ENCODE peak calls at places on chromosomes 13 and 19, in five cellular contexts. H is HCT116, X is colonic mucosa, B is stomach, Q is GM06990. P is an unnamed sample.

GRCh38 chr13:86585826-86586225 is 786.6 kb upstream of the SLITRK6 start:
- DNase-seq in B (no peak), Q (no peak), X (peak; percentile 36), H (no peak), P (no peak)

GRCh38 chr13:40161931-40162330 is 504.5 kb downstream of the FOXO1 start:
- DNase-seq in B (no peak), H (no peak), X (no peak), Q (no peak), P (no peak)

GRCh38 chr13:110677731-110678545 is 28.0 kb downstream of the CARS2 start:
- DNase-seq in Q (no peak), H (no peak), B (no peak), X (no peak), P (no peak)

GRCh38 chr19:38424272-38424671 is 1.7 kb downstream of the RASGRP4 start:
- DNase-seq in B (no peak), X (no peak), Q (no peak), H (no peak), P (no peak)

GRCh38 chr13:28679628-28680027 is 20.7 kb downstream of the POMP start:
- DNase-seq in Q (no peak), H (no peak), X (no peak), B (no peak), P (no peak)

GRCh38 chr13:80755925-80756324 is 415.0 kb upstream of the SPRY2 start:
- DNase-seq in Q (no peak), H (no peak), X (no peak), B (no peak), P (no peak)

GRCh38 chr13:99792079-99792921 is 179.3 kb downstream of the ZIC5 start:
- DNase-seq in Q (no peak), X (no peak), H (no peak), B (no peak), P (no peak)

GRCh38 chr19:49125025-49125731 is 5.8 kb downstream of the PPFIA3 start:
- DNase-seq in Q (no peak), H (no peak), X (peak; percentile 91), B (no peak), P (no peak)

GRCh38 chr13:94382520-94382919 is 97.0 kb downstream of the DCT start:
- DNase-seq in X (no peak), Q (no peak), B (no peak), H (no peak), P (no peak)

GRCh38 chr19:18501351-18501750 is 20.5 kb downstream of the ELL start:
- DNase-seq in Q (no peak), H (no peak), X (no peak), B (no peak), P (no peak)

GRCh38 chr19:18503337-18503970 is 18.4 kb downstream of the ELL start:
- DNase-seq in H (no peak), B (no peak), Q (no peak), X (no peak), P (no peak)

GRCh38 chr19:18502633-18503294 is 19.1 kb downstream of the ELL start:
- DNase-seq in Q (no peak), B (no peak), X (peak; percentile 52), H (no peak), P (no peak)

GRCh38 chr19:18501832-18502231 is 20.0 kb downstream of the ELL start:
- DNase-seq in H (no peak), X (no peak), Q (no peak), B (peak; percentile 74), P (no peak)

DNA sequence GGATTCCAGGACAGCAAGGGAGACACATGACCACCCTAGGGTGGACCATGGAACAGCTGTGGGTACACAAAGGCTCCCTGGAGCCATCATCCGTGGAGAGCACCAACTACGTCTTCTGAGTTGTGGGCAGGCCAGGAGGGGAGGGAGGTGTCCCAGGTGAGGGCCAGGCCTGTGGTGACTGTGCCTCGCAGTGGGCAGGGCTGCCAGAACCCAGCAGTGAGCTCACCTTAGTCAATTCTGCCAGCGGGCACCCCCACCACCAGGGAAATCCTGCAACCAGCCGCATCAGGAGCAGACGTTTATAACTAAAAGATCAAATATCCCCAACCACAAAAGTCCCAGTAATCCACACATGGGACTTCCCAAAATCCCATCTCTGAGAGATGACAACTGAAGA is 19.6 kb downstream of the ELL start:
- DNase-seq in X (no peak), Q (no peak), B (no peak), H (no peak), P (no peak)
- H3K4me3 ChIP-seq in X (no peak overlapping the region), Q (no peak overlapping the region), B (no peak overlapping the region), H (no peak overlapping the region), P (no peak overlapping the region)

GRCh38 chr19:13839193-13839937 is 37.6 kb upstream of the NANOS3 start:
- DNase-seq in H (no peak), B (peak; percentile 89), Q (peak; percentile 90), X (peak; percentile 87), P (peak; percentile 59)
- TF ChIP-seq CTCF in H (no peak), B (no peak), Q (no peak), X (no peak), P (no peak)

DNA sequence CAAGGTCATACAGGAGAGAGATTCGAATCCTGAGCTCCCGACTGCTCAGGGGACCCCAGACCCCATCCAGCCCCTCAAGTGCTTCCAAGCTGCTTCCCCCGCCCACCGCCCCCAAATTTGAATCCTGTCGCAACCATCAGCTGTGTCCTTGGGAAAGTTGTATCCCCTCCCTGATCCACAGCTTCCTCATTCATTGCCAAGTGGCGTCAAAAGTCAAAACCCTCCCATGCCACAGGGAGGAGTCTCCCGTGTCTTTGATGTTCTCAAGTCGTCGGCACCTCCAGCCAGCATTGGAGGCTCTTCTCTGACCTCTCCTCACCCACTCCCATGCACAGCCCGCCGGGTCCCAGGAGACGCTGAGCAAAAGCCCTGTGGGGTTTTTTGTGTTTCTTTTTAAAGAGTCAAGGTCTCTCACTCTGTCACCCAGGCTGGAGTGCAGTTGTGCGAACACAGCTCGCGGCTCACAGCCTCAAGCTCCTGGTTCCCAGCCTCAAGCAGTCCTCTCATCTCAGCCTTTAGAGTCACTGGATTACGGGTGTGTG is 2.8 kb upstream of the IFI30 start:
- DNase-seq in H (no peak), X (no peak), Q (peak; percentile 80), B (no peak), P (no peak)
- H3K4me3 ChIP-seq in H (no peak overlapping the region), X (no peak overlapping the region), Q (no peak overlapping the region), B (no peak overlapping the region), P (no peak overlapping the region)

DNA sequence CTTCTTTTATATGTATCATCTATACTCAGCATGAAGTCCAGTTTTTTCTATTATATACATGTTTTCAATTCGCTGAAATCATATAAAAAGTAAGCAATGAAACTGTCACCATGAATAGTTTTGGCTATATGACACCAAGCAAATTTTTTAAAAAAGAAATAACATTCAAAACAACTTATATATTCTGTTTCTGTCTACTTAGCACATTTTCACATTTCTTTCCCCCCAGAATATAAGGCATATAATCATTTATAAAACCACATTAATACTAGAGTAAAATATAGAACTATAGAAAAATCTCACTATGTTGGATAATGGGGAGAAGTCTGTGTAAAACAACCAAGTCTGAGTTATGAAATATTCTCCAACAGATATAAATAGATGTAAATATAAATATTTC is 33.1 kb downstream of the POSTN start:
- DNase-seq in X (no peak), H (no peak), Q (no peak), B (no peak), P (no peak)
- TF ChIP-seq CTCF in X (no peak), H (no peak), Q (no peak), B (no peak), P (no peak)

DNA sequence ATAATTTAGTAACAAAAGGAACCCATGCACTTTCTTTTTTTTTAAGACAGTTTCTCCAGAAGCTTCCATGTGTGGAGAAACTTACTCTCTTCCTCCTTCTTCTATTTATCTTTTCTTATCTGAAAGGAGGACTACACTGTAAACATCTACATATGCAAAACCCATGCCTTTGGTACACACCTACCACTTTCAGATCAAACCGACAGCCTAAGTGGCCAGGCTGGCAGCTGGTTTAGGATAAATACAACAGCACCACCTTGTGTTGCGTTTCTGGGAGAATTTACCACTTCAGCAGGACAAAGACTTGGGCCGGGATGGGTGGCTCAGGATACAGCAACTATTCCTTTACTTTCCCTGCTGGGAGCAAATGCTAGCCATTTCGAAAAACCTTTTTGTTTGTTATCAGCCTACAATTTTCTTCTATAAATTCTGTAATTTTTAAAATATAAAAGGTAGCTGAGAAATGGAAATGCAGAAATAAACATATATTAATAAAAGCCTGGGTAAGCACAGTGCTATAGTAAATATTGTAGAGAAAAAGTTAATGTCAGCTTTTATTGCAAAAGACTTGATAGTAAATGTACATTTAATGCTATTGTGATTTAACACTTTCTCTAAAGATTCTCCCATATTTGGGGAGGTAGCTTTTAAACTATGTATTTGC is 94.0 kb upstream of the RFC3 start:
- DNase-seq in B (peak; percentile 82), X (peak; percentile 84), H (peak; percentile 77), Q (peak; percentile 54), P (peak; percentile 89)
- H3K4me3 ChIP-seq in B (no peak overlapping the region), X (no peak overlapping the region), H (no peak overlapping the region), Q (no peak overlapping the region), P (no peak overlapping the region)

DNA sequence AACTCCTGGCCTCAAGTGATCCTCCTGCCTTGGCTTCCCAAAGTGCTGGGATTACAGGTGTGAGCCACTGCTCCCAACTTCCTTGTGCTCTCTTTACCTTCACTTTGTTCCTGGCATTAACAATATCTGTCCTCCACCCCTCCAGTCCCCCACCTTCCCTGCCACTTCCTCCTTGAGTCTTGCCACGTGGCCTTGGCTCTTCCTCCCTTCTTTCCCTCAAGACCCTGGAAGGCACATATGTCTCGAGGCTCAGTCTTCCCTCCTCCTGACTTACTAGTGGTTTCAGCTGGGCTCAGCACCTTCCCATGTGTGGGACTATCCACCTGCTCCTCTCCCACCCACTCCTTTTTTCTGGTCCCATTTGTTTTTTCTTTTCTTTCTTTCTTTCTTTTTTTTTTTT is 70.6 kb downstream of the IER2 start:
- DNase-seq in H (no peak), Q (no peak), B (no peak), X (no peak), P (no peak)
- TF ChIP-seq CTCF in H (no peak), Q (no peak), B (no peak), X (no peak), P (no peak)

GRCh38 chr13:107005577-107005976 is 437.6 kb upstream of the ARGLU1 start:
- DNase-seq in Q (no peak), B (no peak), X (no peak), H (no peak), P (no peak)
- H3K4me3 ChIP-seq in Q (no peak overlapping the region), B (no peak overlapping the region), X (no peak overlapping the region), H (no peak overlapping the region), P (no peak overlapping the region)

P was measured in GM12864.